ENCODE peak calls at places on chromosome 14, in five cellular contexts. One of them, this sample, is unnamed.

GRCh38 chr14:53306926-53307325 is 153.8 kb upstream of the DDHD1 start:
- DNase-seq in foreskin fibroblast: peak; percentile 83
- DNase-seq in neural progenitor cell: peak; percentile 80
- DNase-seq in HT1080: peak; percentile 79
- DNase-seq in right lobe of liver: no peak
- DNase-seq in this sample: no peak

GRCh38 chr14:106556665-106557289 is 1030.4 kb downstream of the TMEM121 start:
- DNase-seq in HT1080: peak; percentile 58
- DNase-seq in foreskin fibroblast: no peak
- DNase-seq in neural progenitor cell: no peak
- DNase-seq in right lobe of liver: peak; percentile 56
- DNase-seq in this sample: peak; percentile 74

GRCh38 chr14:91315844-91316267 is 71.4 kb upstream of the GPR68 start:
- DNase-seq in HT1080: peak; percentile 55
- DNase-seq in neural progenitor cell: no peak
- DNase-seq in right lobe of liver: no peak
- DNase-seq in foreskin fibroblast: no peak
- DNase-seq in this sample: peak; percentile 38

GRCh38 chr14:68458840-68459469 is 333.9 kb downstream of the ZFP36L1 start:
- DNase-seq in HT1080: peak; percentile 82
- DNase-seq in foreskin fibroblast: peak; percentile 83
- DNase-seq in neural progenitor cell: peak; percentile 56
- DNase-seq in right lobe of liver: peak; percentile 60
- DNase-seq in this sample: peak; percentile 60

GRCh38 chr14:103545915-103546650 is 16.4 kb downstream of the BAG5 start:
- DNase-seq in foreskin fibroblast: no peak
- DNase-seq in neural progenitor cell: no peak
- DNase-seq in HT1080: no peak
- DNase-seq in right lobe of liver: peak; percentile 16
- DNase-seq in this sample: peak; percentile 29

GRCh38 chr14:51022769-51023168 is 72.1 kb downstream of the TRIM9 start:
- DNase-seq in right lobe of liver: no peak
- DNase-seq in neural progenitor cell: no peak
- DNase-seq in HT1080: no peak
- DNase-seq in foreskin fibroblast: no peak
- DNase-seq in this sample: no peak

GRCh38 chr14:69088523-69089445 is 64.1 kb downstream of the DCAF5 start:
- DNase-seq in right lobe of liver: no peak
- DNase-seq in foreskin fibroblast: peak; percentile 75
- DNase-seq in neural progenitor cell: no peak
- DNase-seq in HT1080: no peak
- DNase-seq in this sample: no peak

GRCh38 chr14:102140027-102140749 is 491 bp downstream of the WDR20 start:
- DNase-seq in foreskin fibroblast: peak; percentile 51
- DNase-seq in HT1080: peak; percentile 10
- DNase-seq in right lobe of liver: peak; percentile 53
- DNase-seq in neural progenitor cell: peak; percentile 64
- DNase-seq in this sample: peak; percentile 69

GRCh38 chr14:106844608-106845285 is 1318.4 kb downstream of the TMEM121 start:
- DNase-seq in right lobe of liver: peak; percentile 76
- DNase-seq in HT1080: no peak
- DNase-seq in foreskin fibroblast: no peak
- DNase-seq in neural progenitor cell: no peak
- DNase-seq in this sample: peak; percentile 84

GRCh38 chr14:63214417-63215196 is 10.4 kb downstream of the RHOJ start:
- DNase-seq in foreskin fibroblast: no peak
- DNase-seq in right lobe of liver: no peak
- DNase-seq in neural progenitor cell: no peak
- DNase-seq in HT1080: no peak
- DNase-seq in this sample: no peak

GRCh38 chr14:103198429-103199140 is 75.3 kb downstream of the TNFAIP2 start:
- DNase-seq in HT1080: no peak
- DNase-seq in right lobe of liver: no peak
- DNase-seq in neural progenitor cell: no peak
- DNase-seq in foreskin fibroblast: peak; percentile 74
- DNase-seq in this sample: no peak

GRCh38 chr14:50998612-50999011 is 54.3 kb upstream of the PYGL start:
- DNase-seq in right lobe of liver: no peak
- DNase-seq in foreskin fibroblast: no peak
- DNase-seq in neural progenitor cell: no peak
- DNase-seq in HT1080: no peak
- DNase-seq in this sample: no peak

GRCh38 chr14:31300296-31300695 is 92.7 kb upstream of the HECTD1 start:
- DNase-seq in HT1080: no peak
- DNase-seq in neural progenitor cell: no peak
- DNase-seq in foreskin fibroblast: peak; percentile 39
- DNase-seq in right lobe of liver: no peak
- DNase-seq in this sample: no peak

GRCh38 chr14:32697704-32698103 is 241.0 kb upstream of the NPAS3 start:
- DNase-seq in neural progenitor cell: no peak
- DNase-seq in HT1080: peak; percentile 70
- DNase-seq in right lobe of liver: no peak
- DNase-seq in foreskin fibroblast: peak; percentile 81
- DNase-seq in this sample: no peak

GRCh38 chr14:31059152-31059924 is 33.2 kb upstream of the STRN3 start:
- DNase-seq in right lobe of liver: peak; percentile 66
- DNase-seq in foreskin fibroblast: peak; percentile 89
- DNase-seq in neural progenitor cell: peak; percentile 37
- DNase-seq in HT1080: peak; percentile 28
- DNase-seq in this sample: peak; percentile 28

GRCh38 chr14:83071888-83072501 is 1538.3 kb upstream of the SEL1L start:
- DNase-seq in foreskin fibroblast: peak; percentile 23
- DNase-seq in HT1080: peak; percentile 56
- DNase-seq in neural progenitor cell: peak; percentile 45
- DNase-seq in right lobe of liver: no peak
- DNase-seq in this sample: no peak

GRCh38 chr14:94132285-94132887 is 3.0 kb upstream of the IFI27L2 start:
- DNase-seq in neural progenitor cell: peak; percentile 80
- DNase-seq in right lobe of liver: no peak
- DNase-seq in HT1080: peak; percentile 75
- DNase-seq in foreskin fibroblast: peak; percentile 85
- DNase-seq in this sample: peak; percentile 84

GRCh38 chr14:100364403-100364802 is 41.3 kb downstream of the SLC25A47 start:
- DNase-seq in foreskin fibroblast: peak; percentile 17
- DNase-seq in HT1080: no peak
- DNase-seq in neural progenitor cell: no peak
- DNase-seq in right lobe of liver: no peak
- DNase-seq in this sample: no peak

GRCh38 chr14:36449903-36450302 is 70.1 kb downstream of the NKX2-1 start:
- DNase-seq in HT1080: no peak
- DNase-seq in foreskin fibroblast: no peak
- DNase-seq in right lobe of liver: no peak
- DNase-seq in neural progenitor cell: no peak
- DNase-seq in this sample: no peak

GRCh38 chr14:72787841-72788240 is 106.1 kb downstream of the DPF3 start:
- DNase-seq in foreskin fibroblast: no peak
- DNase-seq in neural progenitor cell: no peak
- DNase-seq in right lobe of liver: no peak
- DNase-seq in HT1080: no peak
- DNase-seq in this sample: no peak

GRCh38 chr14:92501891-92502351 is 11.7 kb upstream of the RIN3 start:
- DNase-seq in foreskin fibroblast: peak; percentile 69
- DNase-seq in right lobe of liver: no peak
- DNase-seq in neural progenitor cell: no peak
- DNase-seq in HT1080: peak; percentile 55
- DNase-seq in this sample: no peak

GRCh38 chr14:51917186-51917585 is 56.8 kb downstream of the GNG2 start:
- DNase-seq in HT1080: no peak
- DNase-seq in neural progenitor cell: no peak
- DNase-seq in right lobe of liver: no peak
- DNase-seq in foreskin fibroblast: no peak
- DNase-seq in this sample: no peak

GRCh38 chr14:89618821-89619551 is 202.0 kb upstream of the FOXN3 start:
- DNase-seq in foreskin fibroblast: peak; percentile 88
- DNase-seq in neural progenitor cell: peak; percentile 90
- DNase-seq in right lobe of liver: peak; percentile 82
- DNase-seq in HT1080: peak; percentile 59
- DNase-seq in this sample: peak; percentile 83

GRCh38 chr14:62117010-62117717 is 354.9 kb downstream of the SNAPC1 start:
- DNase-seq in right lobe of liver: peak; percentile 60
- DNase-seq in HT1080: no peak
- DNase-seq in foreskin fibroblast: peak; percentile 87
- DNase-seq in neural progenitor cell: peak; percentile 97
- DNase-seq in this sample: peak; percentile 67

GRCh38 chr14:91237219-91237618 is 7.3 kb downstream of the GPR68 start:
- DNase-seq in HT1080: peak; percentile 90
- DNase-seq in right lobe of liver: no peak
- DNase-seq in neural progenitor cell: no peak
- DNase-seq in foreskin fibroblast: no peak
- DNase-seq in this sample: peak; percentile 16

GRCh38 chr14:78758333-78758732 is 588.2 kb downstream of the NRXN3 start:
- DNase-seq in right lobe of liver: no peak
- DNase-seq in HT1080: peak; percentile 50
- DNase-seq in neural progenitor cell: peak; percentile 59
- DNase-seq in foreskin fibroblast: peak; percentile 1
- DNase-seq in this sample: no peak

GRCh38 chr14:22653012-22653621 is 9.0 kb upstream of the OR6J1 start:
- DNase-seq in foreskin fibroblast: peak; percentile 90
- DNase-seq in HT1080: peak; percentile 73
- DNase-seq in right lobe of liver: peak; percentile 52
- DNase-seq in neural progenitor cell: peak; percentile 85
- DNase-seq in this sample: peak; percentile 70

GRCh38 chr14:104392001-104392395 is 187.6 kb upstream of the C14orf180 start:
- DNase-seq in right lobe of liver: no peak
- DNase-seq in foreskin fibroblast: no peak
- DNase-seq in HT1080: no peak
- DNase-seq in neural progenitor cell: no peak
- DNase-seq in this sample: no peak

GRCh38 chr14:66508846-66509621 is 1.1 kb downstream of the GPHN start:
- DNase-seq in neural progenitor cell: peak; percentile 60
- DNase-seq in foreskin fibroblast: peak; percentile 58
- DNase-seq in right lobe of liver: peak; percentile 63
- DNase-seq in HT1080: peak; percentile 25
- DNase-seq in this sample: peak; percentile 59

GRCh38 chr14:105204206-105204930 is 23.3 kb upstream of the NUDT14 start:
- DNase-seq in neural progenitor cell: no peak
- DNase-seq in right lobe of liver: peak; percentile 93
- DNase-seq in HT1080: peak; percentile 15
- DNase-seq in foreskin fibroblast: peak; percentile 60
- DNase-seq in this sample: peak; percentile 65

GRCh38 chr14:103500148-103500990 is 22.3 kb downstream of the CKB start:
- DNase-seq in neural progenitor cell: peak; percentile 94
- DNase-seq in HT1080: peak; percentile 63
- DNase-seq in right lobe of liver: peak; percentile 89
- DNase-seq in foreskin fibroblast: peak; percentile 95
- DNase-seq in this sample: peak; percentile 98

GRCh38 chr14:80567905-80568512 is 356.7 kb upstream of the DIO2 start:
- DNase-seq in neural progenitor cell: no peak
- DNase-seq in foreskin fibroblast: peak; percentile 3
- DNase-seq in right lobe of liver: no peak
- DNase-seq in HT1080: peak; percentile 49
- DNase-seq in this sample: no peak

GRCh38 chr14:66099451-66099850 is 386.7 kb upstream of the CCDC196 start:
- DNase-seq in foreskin fibroblast: no peak
- DNase-seq in HT1080: no peak
- DNase-seq in right lobe of liver: no peak
- DNase-seq in neural progenitor cell: no peak
- DNase-seq in this sample: no peak

GRCh38 chr14:53613404-53614253 is 343.0 kb downstream of the BMP4 start:
- DNase-seq in HT1080: peak; percentile 68
- DNase-seq in right lobe of liver: peak; percentile 53
- DNase-seq in foreskin fibroblast: peak; percentile 25
- DNase-seq in neural progenitor cell: peak; percentile 78
- DNase-seq in this sample: peak; percentile 35

This sample was measured in mucosa of descending colon.